ENCODE peak calls at places on chromosomes 4 and X, in seven cellular contexts. M, O, Z, G, I, P and Y are unnamed samples.

GRCh38 chrX:100829730-100830129 is 9.5 kb downstream of the CSTF2 start:
- DNase-seq in M (no peak), G (no peak), P (no peak), O (no peak), I (peak; percentile 46), Z (peak; percentile 63), Y (no peak)

GRCh38 chrX:128973033-128973432 is 550.3 kb downstream of the SMARCA1 start:
- DNase-seq in I (no peak), G (no peak), P (no peak), O (no peak), M (no peak), Z (no peak), Y (no peak)

GRCh38 chr4:37223732-37224131 is 20.8 kb upstream of the NWD2 start:
- DNase-seq in M (no peak), G (no peak), Z (no peak), P (no peak), O (no peak), I (no peak), Y (no peak)

GRCh38 chr4:150192986-150193385 is 114.7 kb downstream of the DCLK2 start:
- DNase-seq in I (no peak), O (no peak), M (no peak), P (no peak), Z (no peak), G (no peak), Y (no peak)

GRCh38 chrX:39830414-39830813 is 267.3 kb downstream of the BCOR start:
- DNase-seq in O (no peak), M (no peak), P (no peak), Z (no peak), I (no peak), G (no peak), Y (no peak)

GRCh38 chr4:2327579-2327978 is 65.7 kb upstream of the MXD4 start:
- DNase-seq in G (no peak), I (no peak), Z (no peak), P (no peak), M (no peak), O (no peak), Y (no peak)

GRCh38 chrX:31871989-31872388 is 800.1 kb upstream of the FTHL17 start:
- DNase-seq in O (no peak), G (no peak), M (no peak), Z (no peak), P (no peak), I (no peak), Y (no peak)

GRCh38 chr4:119526786-119527550 is 101.6 kb downstream of the PDE5A start:
- DNase-seq in O (no peak), P (no peak), G (no peak), I (no peak), Z (no peak), M (no peak), Y (no peak)

GRCh38 chr4:75637176-75637575 is 6.8 kb upstream of the CDKL2 start:
- DNase-seq in O (no peak), P (no peak), I (no peak), Z (no peak), M (no peak), G (no peak), Y (no peak)

GRCh38 chr4:107243141-107243779 is 207.1 kb upstream of the DKK2 start:
- DNase-seq in I (no peak), G (no peak), Z (no peak), M (peak; percentile 45), P (no peak), O (no peak), Y (peak; percentile 75)

GRCh38 chr4:7354937-7355336 is 79.8 kb downstream of the PSAPL1 start:
- DNase-seq in I (no peak), Z (no peak), M (no peak), O (no peak), G (no peak), P (no peak), Y (no peak)

GRCh38 chr4:41839945-41840854 is 91.7 kb upstream of the PHOX2B start:
- DNase-seq in O (no peak), M (no peak), P (no peak), Z (peak; percentile 66), G (no peak), I (no peak), Y (no peak)

GRCh38 chr4:66590488-66591215 is 920.4 kb upstream of the EPHA5 start:
- DNase-seq in I (peak; percentile 14), Z (no peak), M (no peak), G (no peak), O (no peak), P (no peak), Y (no peak)

GRCh38 chr4:76292730-76293129 is 13.8 kb upstream of the STBD1 start:
- DNase-seq in Z (no peak), M (no peak), P (no peak), O (no peak), G (no peak), I (no peak), Y (no peak)

GRCh38 chrX:47590984-47591383 is 8.7 kb downstream of the TIMP1 start:
- DNase-seq in M (no peak), P (no peak), Z (no peak), I (no peak), G (peak; percentile 33), O (no peak), Y (no peak)

GRCh38 chr4:89784686-89785227 is 52.2 kb downstream of the SNCA start:
- DNase-seq in G (no peak), Z (no peak), M (no peak), I (no peak), P (no peak), O (no peak), Y (no peak)

GRCh38 chr4:168541608-168541953 is 44.7 kb downstream of the PALLD start:
- DNase-seq in O (no peak), I (no peak), Z (no peak), G (no peak), M (no peak), P (no peak), Y (no peak)

GRCh38 chrX:38126179-38126578 is 94.5 kb downstream of the SRPX start:
- DNase-seq in M (no peak), Z (no peak), G (no peak), O (no peak), P (no peak), I (no peak), Y (no peak)

GRCh38 chr4:89610236-89610635 is 226.7 kb downstream of the SNCA start:
- DNase-seq in I (no peak), G (no peak), Z (no peak), O (no peak), P (no peak), M (no peak), Y (no peak)

GRCh38 chr4:4408576-4409335 is 21.9 kb downstream of the NSG1 start:
- DNase-seq in M (no peak), P (no peak), G (no peak), I (no peak), O (no peak), Z (no peak), Y (no peak)

GRCh38 chr4:42566835-42567234 is 90.1 kb downstream of the ATP8A1 start:
- DNase-seq in I (no peak), O (no peak), P (no peak), M (no peak), G (no peak), Z (no peak), Y (no peak)

GRCh38 chr4:126207892-126208291 is 893.1 kb downstream of the FAT4 start:
- DNase-seq in P (no peak), I (no peak), G (no peak), O (no peak), Z (no peak), M (no peak), Y (no peak)

GRCh38 chr4:27947320-27947719 is 1086.7 kb downstream of the STIM2 start:
- DNase-seq in Z (no peak), G (no peak), O (no peak), M (no peak), I (no peak), P (no peak), Y (no peak)

GRCh38 chrX:6679988-6680387 is 145.1 kb upstream of the VCX3A start:
- DNase-seq in Z (no peak), M (no peak), G (no peak), O (no peak), I (no peak), P (no peak), Y (no peak)

GRCh38 chrX:21412883-21413282 is 38.7 kb downstream of the CNKSR2 start:
- DNase-seq in G (no peak), Z (no peak), P (no peak), M (no peak), O (no peak), I (peak; percentile 48), Y (no peak)

GRCh38 chrX:13373807-13374187 is 53.9 kb upstream of the ATXN3L start:
- DNase-seq in M (no peak), I (no peak), O (no peak), Z (no peak), P (no peak), G (no peak), Y (no peak)

GRCh38 chrX:45954026-45954425 is 591.2 kb downstream of the ZNF674 start:
- DNase-seq in Z (no peak), O (no peak), G (no peak), M (no peak), P (no peak), I (no peak), Y (no peak)

GRCh38 chr4:129377131-129377845 is 281.3 kb downstream of the C4orf33 start:
- DNase-seq in P (no peak), I (no peak), Z (no peak), M (no peak), O (no peak), G (no peak), Y (no peak)

GRCh38 chr4:1345905-1346780 is 865 bp upstream of the UVSSA start:
- DNase-seq in Z (peak; percentile 40), P (peak; percentile 30), M (peak; percentile 15), I (no peak), G (peak; percentile 78), O (peak; percentile 68), Y (peak; percentile 62)

GRCh38 chr4:106365613-106366012 is 3.0 kb downstream of the GIMD1 start:
- DNase-seq in M (no peak), I (peak; percentile 75), Z (no peak), P (peak; percentile 17), O (no peak), G (no peak), Y (peak; percentile 19)

GRCh38 chrX:9465380-9466114 is 689 bp downstream of the TBL1X start:
- DNase-seq in M (no peak), I (no peak), Z (peak; percentile 22), G (peak; percentile 79), P (no peak), O (no peak), Y (peak; percentile 31)

GRCh38 chr4:168441412-168441811 is 38.9 kb downstream of the DDX60L start:
- DNase-seq in Z (no peak), P (no peak), M (no peak), I (no peak), G (no peak), O (no peak), Y (no peak)